ENCODE peak calls at places on chromosomes 11 and 22, in ten cellular contexts. One of them, this sample, is unnamed.

GRCh38 chr11:6393989-6394670 is 3.9 kb downstream of the SMPD1 start:
- DNase-seq in left lung: no peak
- DNase-seq in GM12864: no peak
- DNase-seq in adrenal gland: no peak
- DNase-seq in GM12865: no peak
- DNase-seq in astrocyte of the cerebellum: no peak
- DNase-seq in lower leg skin: no peak
- DNase-seq in heart right ventricle: no peak
- DNase-seq in H7: no peak
- DNase-seq in CD8-positive, alpha-beta T cell: no peak
- DNase-seq in this sample: no peak

GRCh38 chr22:46613606-46613997 is 6.6 kb upstream of the GRAMD4 start:
- DNase-seq in adrenal gland: no peak
- DNase-seq in lower leg skin: no peak
- DNase-seq in GM12865: peak; percentile 72
- DNase-seq in GM12864: peak; percentile 19
- DNase-seq in astrocyte of the cerebellum: no peak
- DNase-seq in CD8-positive, alpha-beta T cell: no peak
- DNase-seq in H7: no peak
- DNase-seq in heart right ventricle: no peak
- DNase-seq in left lung: peak; percentile 78
- DNase-seq in this sample: no peak

GRCh38 chr11:102810943-102811528 is 13.1 kb upstream of the MMP1 start:
- DNase-seq in left lung: no peak
- DNase-seq in GM12865: no peak
- DNase-seq in H7: peak; percentile 31
- DNase-seq in heart right ventricle: no peak
- DNase-seq in astrocyte of the cerebellum: no peak
- DNase-seq in adrenal gland: no peak
- DNase-seq in lower leg skin: no peak
- DNase-seq in GM12864: no peak
- DNase-seq in CD8-positive, alpha-beta T cell: no peak
- DNase-seq in this sample: no peak

GRCh38 chr11:69848196-69848595 is 29.0 kb upstream of the FGF3 start:
- DNase-seq in GM12865: no peak
- DNase-seq in heart right ventricle: no peak
- DNase-seq in astrocyte of the cerebellum: no peak
- DNase-seq in lower leg skin: no peak
- DNase-seq in GM12864: no peak
- DNase-seq in CD8-positive, alpha-beta T cell: no peak
- DNase-seq in adrenal gland: no peak
- DNase-seq in left lung: no peak
- DNase-seq in H7: no peak
- DNase-seq in this sample: no peak

GRCh38 chr11:129280027-129280811 is 88.1 kb upstream of the ARHGAP32 start:
- DNase-seq in astrocyte of the cerebellum: no peak
- DNase-seq in heart right ventricle: no peak
- DNase-seq in GM12865: no peak
- DNase-seq in GM12864: no peak
- DNase-seq in left lung: no peak
- DNase-seq in H7: no peak
- DNase-seq in adrenal gland: peak; percentile 45
- DNase-seq in CD8-positive, alpha-beta T cell: no peak
- DNase-seq in lower leg skin: no peak
- DNase-seq in this sample: no peak

GRCh38 chr22:43343262-43343988 is at the start of gene SCUBE1:
- DNase-seq in CD8-positive, alpha-beta T cell: peak; percentile 4
- DNase-seq in lower leg skin: no peak
- DNase-seq in GM12864: no peak
- DNase-seq in adrenal gland: peak; percentile 65
- DNase-seq in left lung: peak; percentile 88
- DNase-seq in astrocyte of the cerebellum: no peak
- DNase-seq in GM12865: no peak
- DNase-seq in H7: peak; percentile 99
- DNase-seq in heart right ventricle: peak; percentile 19
- DNase-seq in this sample: peak; percentile 50

GRCh38 chr11:61516675-61517516 is 8.3 kb downstream of the LRRC10B start:
- DNase-seq in astrocyte of the cerebellum: no peak
- DNase-seq in H7: peak; percentile 97
- DNase-seq in heart right ventricle: no peak
- DNase-seq in GM12865: peak; percentile 37
- DNase-seq in adrenal gland: no peak
- DNase-seq in lower leg skin: no peak
- DNase-seq in CD8-positive, alpha-beta T cell: peak; percentile 39
- DNase-seq in GM12864: no peak
- DNase-seq in left lung: no peak
- DNase-seq in this sample: no peak

GRCh38 chr11:970319-970871 is 44.7 kb downstream of the AP2A2 start:
- DNase-seq in GM12865: no peak
- DNase-seq in H7: peak; percentile 31
- DNase-seq in left lung: peak; percentile 72
- DNase-seq in adrenal gland: no peak
- DNase-seq in heart right ventricle: no peak
- DNase-seq in GM12864: no peak
- DNase-seq in lower leg skin: no peak
- DNase-seq in astrocyte of the cerebellum: no peak
- DNase-seq in CD8-positive, alpha-beta T cell: no peak
- DNase-seq in this sample: no peak

GRCh38 chr11:111793863-111794262 is 27.7 kb upstream of the PPP2R1B start:
- DNase-seq in adrenal gland: peak; percentile 57
- DNase-seq in GM12864: no peak
- DNase-seq in lower leg skin: no peak
- DNase-seq in CD8-positive, alpha-beta T cell: no peak
- DNase-seq in astrocyte of the cerebellum: no peak
- DNase-seq in H7: no peak
- DNase-seq in left lung: no peak
- DNase-seq in GM12865: no peak
- DNase-seq in heart right ventricle: no peak
- DNase-seq in this sample: no peak

GRCh38 chr11:117618956-117619355 is 178.1 kb downstream of the DSCAML1 start:
- DNase-seq in H7: peak; percentile 78
- DNase-seq in GM12865: peak; percentile 9
- DNase-seq in left lung: no peak
- DNase-seq in astrocyte of the cerebellum: no peak
- DNase-seq in GM12864: no peak
- DNase-seq in lower leg skin: no peak
- DNase-seq in heart right ventricle: no peak
- DNase-seq in adrenal gland: no peak
- DNase-seq in CD8-positive, alpha-beta T cell: no peak
- DNase-seq in this sample: peak; percentile 32

GRCh38 chr22:39363751-39364484 is 14.1 kb downstream of the SYNGR1 start:
- DNase-seq in adrenal gland: no peak
- DNase-seq in heart right ventricle: no peak
- DNase-seq in left lung: no peak
- DNase-seq in CD8-positive, alpha-beta T cell: no peak
- DNase-seq in lower leg skin: no peak
- DNase-seq in GM12865: no peak
- DNase-seq in GM12864: no peak
- DNase-seq in astrocyte of the cerebellum: no peak
- DNase-seq in H7: peak; percentile 54
- DNase-seq in this sample: no peak

GRCh38 chr11:132111781-132112380 is 741.5 kb downstream of the NTM start:
- DNase-seq in adrenal gland: peak; percentile 22
- DNase-seq in left lung: no peak
- DNase-seq in GM12865: no peak
- DNase-seq in CD8-positive, alpha-beta T cell: no peak
- DNase-seq in lower leg skin: no peak
- DNase-seq in GM12864: no peak
- DNase-seq in astrocyte of the cerebellum: peak; percentile 91
- DNase-seq in H7: no peak
- DNase-seq in heart right ventricle: no peak
- DNase-seq in this sample: no peak

GRCh38 chr11:123518496-123519054 is 88.5 kb downstream of the GRAMD1B start:
- DNase-seq in H7: no peak
- DNase-seq in left lung: no peak
- DNase-seq in CD8-positive, alpha-beta T cell: no peak
- DNase-seq in GM12865: peak; percentile 53
- DNase-seq in astrocyte of the cerebellum: no peak
- DNase-seq in GM12864: no peak
- DNase-seq in heart right ventricle: no peak
- DNase-seq in adrenal gland: no peak
- DNase-seq in lower leg skin: no peak
- DNase-seq in this sample: no peak

GRCh38 chr11:9530901-9531625 is 42.4 kb upstream of the WEE1 start:
- DNase-seq in left lung: no peak
- DNase-seq in adrenal gland: no peak
- DNase-seq in H7: peak; percentile 46
- DNase-seq in lower leg skin: no peak
- DNase-seq in GM12865: no peak
- DNase-seq in GM12864: no peak
- DNase-seq in astrocyte of the cerebellum: no peak
- DNase-seq in CD8-positive, alpha-beta T cell: no peak
- DNase-seq in heart right ventricle: no peak
- DNase-seq in this sample: no peak

GRCh38 chr11:32435511-32435946 is at the start of gene WT1:
- DNase-seq in left lung: no peak
- DNase-seq in heart right ventricle: peak; percentile 64
- DNase-seq in GM12864: no peak
- DNase-seq in CD8-positive, alpha-beta T cell: no peak
- DNase-seq in astrocyte of the cerebellum: no peak
- DNase-seq in GM12865: no peak
- DNase-seq in lower leg skin: no peak
- DNase-seq in adrenal gland: no peak
- DNase-seq in H7: peak; percentile 88
- DNase-seq in this sample: no peak
- H3K4me3 ChIP-seq in left lung: peak within 1 kb of the TSS; percentile 15
- H3K4me3 ChIP-seq in heart right ventricle: peak within 1 kb of the TSS; percentile 46
- H3K4me3 ChIP-seq in GM12864: no peak within 1 kb of the TSS
- H3K4me3 ChIP-seq in CD8-positive, alpha-beta T cell: no peak within 1 kb of the TSS
- H3K4me3 ChIP-seq in astrocyte of the cerebellum: no peak within 1 kb of the TSS
- H3K4me3 ChIP-seq in GM12865: no peak within 1 kb of the TSS
- H3K4me3 ChIP-seq in lower leg skin: no peak within 1 kb of the TSS
- H3K4me3 ChIP-seq in adrenal gland: no peak within 1 kb of the TSS
- H3K4me3 ChIP-seq in H7: peak within 1 kb of the TSS; percentile 34
- H3K4me3 ChIP-seq in this sample: no peak within 1 kb of the TSS

DNA sequence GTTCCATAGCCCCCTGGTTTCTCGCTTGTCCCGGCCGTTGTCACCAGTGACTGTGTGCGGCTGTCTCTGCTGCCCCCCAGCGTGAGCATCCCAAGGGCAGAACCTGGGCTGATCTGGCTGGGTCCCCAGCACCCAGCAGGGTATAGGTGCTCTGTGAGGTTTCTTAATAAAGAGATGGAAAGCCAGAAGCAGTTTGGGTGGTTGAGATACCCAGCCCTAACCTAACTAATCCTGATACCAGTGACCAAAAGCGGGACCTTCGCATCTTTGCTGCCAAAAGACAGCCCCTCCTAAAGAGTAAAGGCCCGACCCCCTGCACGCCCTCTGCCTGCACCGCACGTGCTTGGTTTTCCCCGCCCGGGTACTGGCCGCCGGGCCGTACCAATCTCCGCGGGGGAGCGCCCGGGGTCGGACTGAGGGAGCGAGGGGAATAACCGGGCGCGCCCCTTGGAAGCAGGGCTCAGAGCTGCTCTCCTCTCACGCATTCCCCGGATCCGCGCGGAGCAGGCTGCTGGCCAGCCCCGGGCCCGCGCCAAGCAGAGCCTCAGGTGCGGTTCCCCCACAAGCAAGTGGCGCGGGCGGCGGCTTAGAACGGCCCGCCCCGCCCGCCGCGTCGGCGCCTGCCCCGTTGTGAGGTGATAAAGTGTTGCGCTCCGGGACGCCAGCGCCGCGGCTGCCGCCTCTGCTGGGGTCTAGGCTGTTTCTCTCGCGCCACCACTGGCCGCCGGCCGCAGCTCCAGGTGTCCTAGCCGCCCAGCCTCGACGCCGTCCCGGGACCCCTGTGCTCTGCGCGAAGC is at the start of gene DGAT2:
- DNase-seq in CD8-positive, alpha-beta T cell: peak; percentile 52
- DNase-seq in H7: peak; percentile 92
- DNase-seq in lower leg skin: no peak
- DNase-seq in GM12865: peak; percentile 92
- DNase-seq in adrenal gland: peak; percentile 42
- DNase-seq in heart right ventricle: peak; percentile 70
- DNase-seq in astrocyte of the cerebellum: no peak
- DNase-seq in left lung: peak; percentile 96
- DNase-seq in GM12864: no peak
- DNase-seq in this sample: peak; percentile 75
- H3K4me3 ChIP-seq in CD8-positive, alpha-beta T cell: peak within 1 kb of the TSS; percentile 71
- H3K4me3 ChIP-seq in H7: peak within 1 kb of the TSS; percentile 44
- H3K4me3 ChIP-seq in lower leg skin: peak within 1 kb of the TSS; percentile 12
- H3K4me3 ChIP-seq in GM12865: peak within 1 kb of the TSS; percentile 69
- H3K4me3 ChIP-seq in adrenal gland: no peak within 1 kb of the TSS
- H3K4me3 ChIP-seq in heart right ventricle: peak within 1 kb of the TSS; percentile 46
- H3K4me3 ChIP-seq in astrocyte of the cerebellum: peak within 1 kb of the TSS; percentile 38
- H3K4me3 ChIP-seq in left lung: peak within 1 kb of the TSS; percentile 51
- H3K4me3 ChIP-seq in GM12864: peak within 1 kb of the TSS; percentile 80
- H3K4me3 ChIP-seq in this sample: no peak within 1 kb of the TSS

GRCh38 chr22:37290737-37291136 is 8.4 kb downstream of the CYTH4 start:
- DNase-seq in left lung: peak; percentile 51
- DNase-seq in H7: no peak
- DNase-seq in heart right ventricle: no peak
- DNase-seq in lower leg skin: no peak
- DNase-seq in adrenal gland: no peak
- DNase-seq in astrocyte of the cerebellum: no peak
- DNase-seq in CD8-positive, alpha-beta T cell: no peak
- DNase-seq in GM12864: no peak
- DNase-seq in GM12865: no peak
- DNase-seq in this sample: no peak
- H3K4me3 ChIP-seq in left lung: no peak overlapping the region
- H3K4me3 ChIP-seq in H7: no peak overlapping the region
- H3K4me3 ChIP-seq in heart right ventricle: no peak overlapping the region
- H3K4me3 ChIP-seq in lower leg skin: no peak overlapping the region
- H3K4me3 ChIP-seq in adrenal gland: no peak overlapping the region
- H3K4me3 ChIP-seq in astrocyte of the cerebellum: no peak overlapping the region
- H3K4me3 ChIP-seq in CD8-positive, alpha-beta T cell: no peak overlapping the region
- H3K4me3 ChIP-seq in GM12864: no peak overlapping the region
- H3K4me3 ChIP-seq in GM12865: no peak overlapping the region
- H3K4me3 ChIP-seq in this sample: no peak overlapping the region

DNA sequence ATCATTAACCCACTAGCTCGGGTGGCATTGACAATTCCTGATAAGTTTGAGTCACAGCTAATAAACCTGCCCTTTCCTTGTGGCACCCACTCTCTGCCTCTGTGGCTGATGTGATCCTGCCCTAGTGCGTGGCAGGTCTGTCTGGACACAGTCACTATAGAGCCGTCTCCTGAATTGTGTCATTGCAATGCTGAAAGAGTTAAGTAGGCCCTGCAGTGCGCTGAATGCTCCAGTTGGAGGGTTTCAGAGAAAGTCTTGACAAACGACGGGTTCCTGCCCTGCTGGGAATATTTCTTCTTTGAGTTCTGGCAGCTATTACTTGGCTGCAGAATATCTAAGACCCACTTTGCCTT is 19.5 kb upstream of the C11orf96 start:
- DNase-seq in adrenal gland: no peak
- DNase-seq in heart right ventricle: no peak
- DNase-seq in astrocyte of the cerebellum: no peak
- DNase-seq in GM12864: no peak
- DNase-seq in left lung: no peak
- DNase-seq in lower leg skin: no peak
- DNase-seq in CD8-positive, alpha-beta T cell: no peak
- DNase-seq in H7: no peak
- DNase-seq in GM12865: no peak
- DNase-seq in this sample: no peak
- H3K4me3 ChIP-seq in adrenal gland: no peak overlapping the region
- H3K4me3 ChIP-seq in heart right ventricle: no peak overlapping the region
- H3K4me3 ChIP-seq in astrocyte of the cerebellum: no peak overlapping the region
- H3K4me3 ChIP-seq in GM12864: no peak overlapping the region
- H3K4me3 ChIP-seq in left lung: no peak overlapping the region
- H3K4me3 ChIP-seq in lower leg skin: no peak overlapping the region
- H3K4me3 ChIP-seq in CD8-positive, alpha-beta T cell: no peak overlapping the region
- H3K4me3 ChIP-seq in H7: no peak overlapping the region
- H3K4me3 ChIP-seq in GM12865: no peak overlapping the region
- H3K4me3 ChIP-seq in this sample: no peak overlapping the region